ENCODE peak calls at places on chromosomes 7 and 10, in four cellular contexts. O is stomach, B is H1, J is heart left ventricle. S is an unnamed sample.

GRCh38 chr10:62018141-62018911 is 116.8 kb downstream of the ARID5B start:
- DNase-seq in O (peak; percentile 44), B (no peak), J (no peak), S (no peak)

GRCh38 chr7:121960678-121961461 is 87.9 kb downstream of the PTPRZ1 start:
- DNase-seq in O (no peak), B (no peak), J (no peak), S (no peak)

GRCh38 chr10:97939446-97939990 is 89.9 kb downstream of the GOLGA7B start:
- DNase-seq in O (no peak), B (no peak), J (no peak), S (peak; percentile 12)

GRCh38 chr10:31769564-31769963 is 159.1 kb downstream of the ARHGAP12 start:
- DNase-seq in O (no peak), B (no peak), J (no peak), S (no peak)

GRCh38 chr7:128697301-128697905 is 25.3 kb downstream of the GARIN1A start:
- DNase-seq in O (peak; percentile 38), B (peak; percentile 97), J (no peak), S (peak; percentile 63)

GRCh38 chr7:50793115-50793946 is 10.6 kb upstream of the GRB10 start:
- DNase-seq in O (peak; percentile 70), B (peak; percentile 64), J (peak; percentile 84), S (peak; percentile 77)

GRCh38 chr10:119371704-119372663 is 164.6 kb downstream of the GRK5 start:
- DNase-seq in O (no peak), B (no peak), J (no peak), S (no peak)

GRCh38 chr7:36360244-36360643 is 29.4 kb upstream of the ANLN start:
- DNase-seq in O (no peak), B (no peak), J (no peak), S (no peak)

GRCh38 chr7:89738549-89738948 is 415.7 kb upstream of the STEAP1 start:
- DNase-seq in O (no peak), B (no peak), J (no peak), S (no peak)

GRCh38 chr10:89744021-89744420 is 42.6 kb downstream of the KIF20B start:
- DNase-seq in O (no peak), B (no peak), J (no peak), S (no peak)

GRCh38 chr7:157601530-157601929 is 264.7 kb downstream of the DNAJB6 start:
- DNase-seq in O (no peak), B (no peak), J (no peak), S (no peak)

GRCh38 chr7:100472121-100472851 is 6.7 kb downstream of the TSC22D4 start:
- DNase-seq in O (no peak), B (no peak), J (no peak), S (no peak)

GRCh38 chr10:84308481-84309304 is 19.7 kb upstream of the CCSER2 start:
- DNase-seq in O (peak; percentile 49), B (no peak), J (peak; percentile 63), S (no peak)

GRCh38 chr10:120426306-120426705 is 30.7 kb upstream of the PLPP4 start:
- DNase-seq in O (no peak), B (no peak), J (no peak), S (no peak)

GRCh38 chr7:20913853-20914252 is 127.2 kb upstream of the SP8 start:
- DNase-seq in O (no peak), B (no peak), J (no peak), S (no peak)

GRCh38 chr10:125543796-125544195 is 139.2 kb downstream of the TEX36 start:
- DNase-seq in O (no peak), B (peak; percentile 29), J (no peak), S (no peak)
- H3K27me3 ChIP-seq in O (no peaks in the 10 kb centered on the region), B (no peaks in the 10 kb centered on the region), J (no peaks in the 10 kb centered on the region), S (no peaks in the 10 kb centered on the region)

GRCh38 chr7:106868364-106868763 is 3.3 kb downstream of the PIK3CG start:
- DNase-seq in O (no peak), B (no peak), J (no peak), S (no peak)

GRCh38 chr7:106864298-106865081 is 592 bp upstream of the PIK3CG start:
- DNase-seq in O (no peak), B (no peak), J (no peak), S (no peak)

GRCh38 chr7:106867641-106868351 is 2.7 kb downstream of the PIK3CG start:
- DNase-seq in O (no peak), B (no peak), J (no peak), S (no peak)

GRCh38 chr7:106865130-106866115 is at the start of gene PIK3CG:
- DNase-seq in O (no peak), B (no peak), J (no peak), S (no peak)

DNA sequence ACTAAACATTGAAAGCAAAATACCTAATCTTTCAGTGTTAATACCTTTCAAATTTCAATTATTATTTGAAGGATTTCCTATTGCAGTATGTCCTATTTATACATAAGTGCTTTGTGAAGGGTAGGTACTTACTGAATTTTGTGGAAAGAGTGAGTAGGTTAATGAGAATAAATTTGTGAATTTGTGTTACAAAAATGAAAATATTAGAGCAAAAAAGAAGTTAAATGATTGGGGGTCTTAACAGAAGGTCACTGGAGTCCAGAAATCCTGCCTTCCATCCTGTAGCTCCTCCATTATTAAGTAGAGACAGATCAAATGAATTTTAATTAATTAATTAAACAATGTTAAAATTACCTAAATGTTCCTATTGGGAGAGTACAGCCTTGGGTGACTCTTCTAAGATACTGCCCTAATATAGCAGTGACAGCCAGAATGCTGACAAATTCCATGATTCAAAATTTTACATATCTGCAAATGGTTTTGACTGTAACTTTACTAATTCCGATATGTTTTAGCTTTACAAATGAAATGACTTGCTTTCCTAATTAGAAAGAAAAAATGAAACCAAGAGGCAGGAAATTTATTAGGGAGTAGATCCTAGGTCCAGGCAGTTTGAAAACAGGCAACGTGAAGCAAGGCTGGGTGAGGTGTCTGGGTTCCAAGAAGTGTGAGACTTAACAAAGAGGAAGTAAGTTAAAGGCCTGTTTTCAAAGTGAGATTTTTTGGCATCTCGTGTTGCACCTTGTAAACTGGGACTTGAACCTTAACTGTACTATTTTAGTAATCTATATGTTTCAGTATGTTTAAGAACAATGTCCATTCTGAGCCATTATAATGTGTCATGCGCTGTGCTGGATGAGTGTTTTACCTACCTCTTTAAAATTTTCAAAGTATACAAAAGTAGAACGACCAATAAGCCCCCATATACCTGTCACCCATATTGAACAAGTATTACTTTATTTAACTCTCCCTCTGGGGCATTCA is 1.5 kb downstream of the PIK3CG start:
- DNase-seq in O (no peak), B (no peak), J (no peak), S (no peak)
- H3K4me1 ChIP-seq in O (no peaks in the 10 kb centered on the region), B (no peaks in the 10 kb centered on the region), J (peaks cover 9% of the 10 kb centered on the region), S (no peaks in the 10 kb centered on the region)

GRCh38 chr10:126013489-126014281 is 117.3 kb downstream of the FANK1 start:
- DNase-seq in O (no peak), B (peak; percentile 55), J (no peak), S (no peak)
- TF ChIP-seq CTCF in O (no peak), B (peak; percentile 51), J (no peak), S (no peak)

GRCh38 chr10:7704360-7704759 is 1.2 kb downstream of the ITIH2 start:
- DNase-seq in O (no peak), B (no peak), J (no peak), S (no peak)
- H3K27me3 ChIP-seq in O (peaks cover 50% of the 10 kb centered on the region), B (no peaks in the 10 kb centered on the region), J (no peaks in the 10 kb centered on the region), S (no peaks in the 10 kb centered on the region)

GRCh38 chr10:29471483-29471859 is 163.3 kb downstream of the SVIL start:
- DNase-seq in O (no peak), B (no peak), J (no peak), S (no peak)

GRCh38 chr10:29473411-29474100 is 161.2 kb downstream of the SVIL start:
- DNase-seq in O (no peak), B (no peak), J (peak; percentile 31), S (no peak)

GRCh38 chr10:29472268-29473086 is 162.3 kb downstream of the SVIL start:
- DNase-seq in O (no peak), B (no peak), J (no peak), S (no peak)

GRCh38 chr10:29470843-29471482 is 163.8 kb downstream of the SVIL start:
- DNase-seq in O (no peak), B (no peak), J (no peak), S (no peak)

DNA sequence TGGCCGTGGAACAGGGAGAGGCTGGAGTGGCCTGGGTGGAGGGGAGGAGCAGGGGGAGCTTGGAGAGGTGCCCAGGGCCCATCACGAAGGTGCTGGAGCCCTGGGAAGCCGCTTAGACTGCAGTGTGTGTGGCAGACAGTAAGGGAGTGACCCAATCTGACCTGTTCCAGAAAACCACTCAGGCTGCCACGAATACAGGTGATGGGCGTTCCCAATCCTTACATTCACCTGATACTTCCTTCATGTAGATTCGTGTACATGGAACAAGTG is 161.7 kb downstream of the SVIL start:
- DNase-seq in O (no peak), B (no peak), J (no peak), S (no peak)
- H3K4me1 ChIP-seq in O (peaks cover 40% of the 10 kb centered on the region), B (no peaks in the 10 kb centered on the region), J (peaks cover 51% of the 10 kb centered on the region), S (no peaks in the 10 kb centered on the region)